ENCODE peak calls at places on chromosomes 16 and 17, in eight cellular contexts. W is left cardiac atrium; Q is colonic mucosa; K is stimulated activated CD4-positive, alpha-beta T cell treated with anti-CD3 and anti-CD28 coated beads, TNF-alpha, amount 100 ng/mL, for 24 hours; S is HFFc6; P is HCT116; X is AG09319; Y is EH. D is an unnamed sample.

GRCh38 chr16:10625595-10626357 is 45.4 kb upstream of the EMP2 start:
- DNase-seq in P (no peak), X (no peak), K (no peak), Y (peak), Q (no peak), W (no peak), S (no peak), D (peak)

GRCh38 chr16:89373355-89374110 is 116.8 kb downstream of the ANKRD11 start:
- DNase-seq in S (no peak), X (no peak), P (no peak), Y (peak), Q (no peak), W (no peak), K (no peak), D (no peak)

GRCh38 chr16:31177136-31177535 is 2.8 kb upstream of the FUS start:
- DNase-seq in Y (no peak), W (no peak), X (no peak), Q (no peak), S (peak), K (peak), P (no peak), D (peak)

GRCh38 chr16:30997000-30997886 is 12.2 kb downstream of the HSD3B7 start:
- DNase-seq in P (peak), W (peak), Y (peak), S (peak), X (peak), K (peak), Q (peak), D (peak)

GRCh38 chr17:3944485-3945388 is 19.5 kb downstream of the ATP2A3 start:
- DNase-seq in Y (peak), S (no peak), K (peak), W (peak), X (peak), P (peak), Q (peak), D (peak)

GRCh38 chr16:50326835-50327465 is 41.8 kb downstream of the BRD7 start:
- DNase-seq in Q (no peak), K (peak), S (no peak), P (peak), X (no peak), Y (peak), W (no peak), D (peak)

GRCh38 chr17:45143101-45143670 is 5.1 kb upstream of the HEXIM1 start:
- DNase-seq in Y (no peak), S (no peak), W (no peak), X (no peak), Q (no peak), P (no peak), K (no peak), D (no peak)

GRCh38 chr16:22300427-22301071 is 3.3 kb downstream of the POLR3E start:
- DNase-seq in K (peak), P (no peak), S (peak), Y (peak), W (peak), X (no peak), Q (peak), D (peak)

GRCh38 chr16:77570574-77570973 is 135.7 kb upstream of the ADAMTS18 start:
- DNase-seq in Y (no peak), K (no peak), P (no peak), W (no peak), S (no peak), Q (no peak), X (no peak), D (no peak)

GRCh38 chr17:61410100-61410551 is 10.5 kb downstream of the TBX2 start:
- DNase-seq in K (no peak), W (no peak), Q (no peak), P (no peak), Y (no peak), S (no peak), X (no peak), D (peak)

GRCh38 chr16:20243731-20244281 is 83.5 kb downstream of the GP2 start:
- DNase-seq in Q (no peak), X (no peak), K (no peak), S (no peak), P (no peak), Y (no peak), W (no peak), D (no peak)

GRCh38 chr17:78934681-78935418 is 9.7 kb upstream of the TIMP2 start:
- DNase-seq in K (no peak), Y (peak), P (no peak), S (no peak), W (no peak), X (no peak), Q (no peak), D (no peak)

GRCh38 chr17:75635610-75636202 is 2.5 kb downstream of the SMIM5 start:
- DNase-seq in K (no peak), W (peak), P (no peak), S (no peak), X (no peak), Y (no peak), Q (peak), D (peak)

GRCh38 chr17:29663155-29663554 is 40.4 kb upstream of the CORO6 start:
- DNase-seq in W (no peak), S (no peak), K (no peak), Q (no peak), X (no peak), P (no peak), Y (peak), D (peak)

GRCh38 chr17:77864234-77865108 is 94.0 kb upstream of the TNRC6C start:
- DNase-seq in Q (no peak), S (no peak), Y (no peak), K (no peak), W (no peak), X (no peak), P (no peak), D (no peak)

GRCh38 chr16:25872369-25873070 is 180.8 kb downstream of the HS3ST4 start:
- DNase-seq in W (no peak), Y (no peak), Q (no peak), S (no peak), K (no peak), X (no peak), P (no peak), D (no peak)

GRCh38 chr17:30996481-30996880 is 25.6 kb downstream of the RNF135 start:
- DNase-seq in Q (no peak), X (no peak), W (no peak), Y (no peak), S (no peak), K (no peak), P (no peak), D (peak)

GRCh38 chr17:67221062-67221998 is 23.7 kb downstream of the HELZ start:
- DNase-seq in P (peak), X (no peak), S (peak), Y (peak), W (no peak), K (no peak), Q (no peak), D (peak)

GRCh38 chr17:63629627-63630026 is 7.4 kb downstream of the MAP3K3 start:
- DNase-seq in Q (no peak), P (no peak), W (no peak), K (no peak), X (no peak), Y (no peak), S (no peak), D (no peak)

GRCh38 chr16:26316683-26317464 is 625.1 kb downstream of the HS3ST4 start:
- DNase-seq in X (no peak), W (no peak), P (no peak), Y (no peak), Q (no peak), K (no peak), S (no peak), D (no peak)

GRCh38 chr17:34566201-34566600 is 13.2 kb upstream of the TMEM132E start:
- DNase-seq in X (no peak), S (no peak), K (no peak), W (no peak), Y (no peak), Q (no peak), P (no peak), D (no peak)

GRCh38 chr17:50767446-50767845 is at the start of gene ANKRD40CL:
- DNase-seq in K (no peak), X (no peak), Y (no peak), S (no peak), P (no peak), Q (peak), W (no peak), D (no peak)